ENCODE peak calls at places on chromosome 9, in five cellular contexts. G is LoVo, D is iris pigment epithelial cell, L is neural crest cell, B is GM19239. P is an unnamed sample.

GRCh38 chr9:127165096-127165495 is 42.7 kb upstream of the ANGPTL2 start:
- DNase-seq in G (no peak), D (no peak), L (no peak), B (no peak), P (no peak)

GRCh38 chr9:86720893-86721698 is 226.2 kb downstream of the GAS1 start:
- DNase-seq in G (no peak), D (no peak), L (no peak), B (no peak), P (no peak)

GRCh38 chr9:118595719-118596305 is 773.4 kb downstream of the BRINP1 start:
- DNase-seq in G (no peak), D (peak), L (peak), B (no peak), P (no peak)

GRCh38 chr9:137634016-137634415 is 15.2 kb downstream of the EHMT1 start:
- DNase-seq in G (no peak), D (no peak), L (no peak), B (no peak), P (no peak)

GRCh38 chr9:123881604-123882003 is 48.3 kb downstream of the DENND1A start:
- DNase-seq in G (no peak), D (no peak), L (no peak), B (no peak), P (no peak)

GRCh38 chr9:112124156-112124555 is 50.9 kb downstream of the SUSD1 start:
- DNase-seq in G (no peak), D (no peak), L (no peak), B (no peak), P (no peak)

GRCh38 chr9:98020471-98021145 is 35.9 kb upstream of the NANS start:
- DNase-seq in G (no peak), D (no peak), L (no peak), B (no peak), P (no peak)

GRCh38 chr9:131420913-131421312 is 27.0 kb downstream of the PRRC2B start:
- DNase-seq in G (no peak), D (peak), L (no peak), B (no peak), P (peak)

GRCh38 chr9:82539126-82539525 is 523.8 kb downstream of the RASEF start:
- DNase-seq in G (no peak), D (no peak), L (no peak), B (no peak), P (no peak)

GRCh38 chr9:133635506-133635902 is 659 bp upstream of the DBH start:
- DNase-seq in G (no peak), D (no peak), L (no peak), B (no peak), P (no peak)

GRCh38 chr9:129608561-129609481 is 12.1 kb downstream of the C9orf50 start:
- DNase-seq in G (no peak), D (no peak), L (no peak), B (no peak), P (no peak)

GRCh38 chr9:75047506-75047905 is 19.4 kb upstream of the CARNMT1 start:
- DNase-seq in G (no peak), D (no peak), L (no peak), B (no peak), P (no peak)

GRCh38 chr9:97938081-97938644 is at the start of gene HEMGN:
- DNase-seq in G (no peak), D (no peak), L (no peak), B (no peak), P (no peak)

GRCh38 chr9:118455259-118455658 is 751.1 kb downstream of the TLR4 start:
- DNase-seq in G (no peak), D (no peak), L (no peak), B (no peak), P (no peak)

GRCh38 chr9:98218562-98219363 is 26.3 kb upstream of the CORO2A start:
- DNase-seq in G (no peak), D (peak), L (no peak), B (no peak), P (no peak)

P was measured in HepG2.